ENCODE peak calls at places on chromosomes 7 and 10, in seven cellular contexts. One of them, this sample, is unnamed.

GRCh38 chr10:30812018-30812851 is 182.7 kb upstream of the LYZL2 start:
- DNase-seq in breast epithelium: peak; percentile 21
- DNase-seq in GM23248: peak; percentile 90
- DNase-seq in PC-3: no peak
- DNase-seq in left lung: no peak
- DNase-seq in CD8-positive, alpha-beta memory T cell: no peak
- DNase-seq in H7: peak; percentile 51
- DNase-seq in this sample: peak; percentile 29

GRCh38 chr10:24574578-24575155 is 149.0 kb downstream of the ARHGAP21 start:
- DNase-seq in breast epithelium: no peak
- DNase-seq in PC-3: no peak
- DNase-seq in H7: no peak
- DNase-seq in CD8-positive, alpha-beta memory T cell: no peak
- DNase-seq in GM23248: no peak
- DNase-seq in left lung: no peak
- DNase-seq in this sample: no peak

GRCh38 chr10:102718220-102718619 is 3.8 kb downstream of the SFXN2 start:
- DNase-seq in breast epithelium: no peak
- DNase-seq in H7: peak; percentile 62
- DNase-seq in CD8-positive, alpha-beta memory T cell: no peak
- DNase-seq in GM23248: peak; percentile 42
- DNase-seq in PC-3: no peak
- DNase-seq in left lung: no peak
- DNase-seq in this sample: no peak

GRCh38 chr7:1928555-1929348 is 258.7 kb downstream of the ELFN1 start:
- DNase-seq in CD8-positive, alpha-beta memory T cell: no peak
- DNase-seq in GM23248: no peak
- DNase-seq in breast epithelium: no peak
- DNase-seq in PC-3: no peak
- DNase-seq in left lung: peak; percentile 84
- DNase-seq in H7: no peak
- DNase-seq in this sample: peak; percentile 72

GRCh38 chr7:30572212-30572839 is 22.4 kb upstream of the GARS1 start:
- DNase-seq in CD8-positive, alpha-beta memory T cell: no peak
- DNase-seq in PC-3: peak; percentile 4
- DNase-seq in H7: no peak
- DNase-seq in GM23248: no peak
- DNase-seq in left lung: no peak
- DNase-seq in breast epithelium: no peak
- DNase-seq in this sample: no peak

GRCh38 chr10:10499839-10500238 is 517.8 kb upstream of the CELF2 start:
- DNase-seq in CD8-positive, alpha-beta memory T cell: no peak
- DNase-seq in left lung: no peak
- DNase-seq in breast epithelium: no peak
- DNase-seq in PC-3: no peak
- DNase-seq in H7: no peak
- DNase-seq in GM23248: peak; percentile 70
- DNase-seq in this sample: no peak

GRCh38 chr10:128064615-128065580 is 61.3 kb downstream of the MKI67 start:
- DNase-seq in GM23248: peak; percentile 94
- DNase-seq in CD8-positive, alpha-beta memory T cell: peak; percentile 52
- DNase-seq in PC-3: no peak
- DNase-seq in H7: no peak
- DNase-seq in left lung: peak; percentile 89
- DNase-seq in breast epithelium: peak; percentile 88
- DNase-seq in this sample: peak; percentile 38

GRCh38 chr7:148662646-148663045 is 36.1 kb upstream of the CUL1 start:
- DNase-seq in CD8-positive, alpha-beta memory T cell: no peak
- DNase-seq in breast epithelium: no peak
- DNase-seq in left lung: no peak
- DNase-seq in PC-3: no peak
- DNase-seq in H7: no peak
- DNase-seq in GM23248: no peak
- DNase-seq in this sample: no peak

GRCh38 chr7:55074008-55074499 is 55.2 kb downstream of the EGFR start:
- DNase-seq in left lung: no peak
- DNase-seq in H7: no peak
- DNase-seq in PC-3: peak; percentile 98
- DNase-seq in CD8-positive, alpha-beta memory T cell: peak; percentile 35
- DNase-seq in breast epithelium: no peak
- DNase-seq in GM23248: peak; percentile 92
- DNase-seq in this sample: peak; percentile 94

GRCh38 chr10:3068201-3068967 is 1.0 kb downstream of the PFKP start:
- DNase-seq in GM23248: peak; percentile 80
- DNase-seq in CD8-positive, alpha-beta memory T cell: peak; percentile 43
- DNase-seq in PC-3: peak; percentile 29
- DNase-seq in left lung: peak; percentile 89
- DNase-seq in H7: peak; percentile 85
- DNase-seq in breast epithelium: peak; percentile 39
- DNase-seq in this sample: peak; percentile 62

GRCh38 chr10:34717429-34717828 is 97.7 kb downstream of the PARD3 start:
- DNase-seq in H7: no peak
- DNase-seq in GM23248: no peak
- DNase-seq in CD8-positive, alpha-beta memory T cell: no peak
- DNase-seq in left lung: no peak
- DNase-seq in breast epithelium: no peak
- DNase-seq in PC-3: no peak
- DNase-seq in this sample: no peak

GRCh38 chr10:71217266-71218045 is 5.1 kb downstream of the UNC5B start:
- DNase-seq in breast epithelium: no peak
- DNase-seq in left lung: no peak
- DNase-seq in PC-3: no peak
- DNase-seq in CD8-positive, alpha-beta memory T cell: no peak
- DNase-seq in H7: peak; percentile 93
- DNase-seq in GM23248: peak; percentile 62
- DNase-seq in this sample: no peak

GRCh38 chr10:117539271-117539876 is 3.2 kb upstream of the EMX2 start:
- DNase-seq in CD8-positive, alpha-beta memory T cell: no peak
- DNase-seq in breast epithelium: no peak
- DNase-seq in GM23248: no peak
- DNase-seq in PC-3: no peak
- DNase-seq in H7: no peak
- DNase-seq in left lung: no peak
- DNase-seq in this sample: no peak

GRCh38 chr7:47801423-47801822 is 146.8 kb downstream of the PKD1L1 start:
- DNase-seq in PC-3: no peak
- DNase-seq in CD8-positive, alpha-beta memory T cell: no peak
- DNase-seq in GM23248: no peak
- DNase-seq in left lung: no peak
- DNase-seq in H7: no peak
- DNase-seq in breast epithelium: no peak
- DNase-seq in this sample: no peak

GRCh38 chr10:119608316-119609155 is 11.8 kb upstream of the TIAL1 start:
- DNase-seq in breast epithelium: peak; percentile 43
- DNase-seq in left lung: peak; percentile 80
- DNase-seq in CD8-positive, alpha-beta memory T cell: peak; percentile 7
- DNase-seq in H7: peak; percentile 43
- DNase-seq in GM23248: peak; percentile 65
- DNase-seq in PC-3: peak; percentile 63
- DNase-seq in this sample: peak; percentile 51

GRCh38 chr7:25025218-25025671 is 45.3 kb upstream of the OSBPL3 start:
- DNase-seq in H7: no peak
- DNase-seq in PC-3: peak; percentile 82
- DNase-seq in breast epithelium: no peak
- DNase-seq in left lung: no peak
- DNase-seq in CD8-positive, alpha-beta memory T cell: no peak
- DNase-seq in GM23248: peak; percentile 83
- DNase-seq in this sample: no peak

GRCh38 chr7:99196536-99197288 is 11.2 kb downstream of the KPNA7 start:
- DNase-seq in breast epithelium: no peak
- DNase-seq in H7: no peak
- DNase-seq in left lung: no peak
- DNase-seq in CD8-positive, alpha-beta memory T cell: no peak
- DNase-seq in PC-3: peak; percentile 63
- DNase-seq in GM23248: peak; percentile 62
- DNase-seq in this sample: no peak

GRCh38 chr7:50665403-50666123 is 100.4 kb upstream of the DDC start:
- DNase-seq in left lung: no peak
- DNase-seq in CD8-positive, alpha-beta memory T cell: no peak
- DNase-seq in breast epithelium: no peak
- DNase-seq in PC-3: no peak
- DNase-seq in GM23248: peak; percentile 42
- DNase-seq in H7: peak; percentile 56
- DNase-seq in this sample: no peak
- H3K36me3 ChIP-seq in left lung: peaks cover 15% of the 10 kb centered on the region
- H3K36me3 ChIP-seq in CD8-positive, alpha-beta memory T cell: no peaks in the 10 kb centered on the region
- H3K36me3 ChIP-seq in breast epithelium: no peaks in the 10 kb centered on the region
- H3K36me3 ChIP-seq in PC-3: peaks cover 21% of the 10 kb centered on the region
- H3K36me3 ChIP-seq in GM23248: peaks cover 4% of the 10 kb centered on the region
- H3K36me3 ChIP-seq in H7: peaks cover 4% of the 10 kb centered on the region
- H3K36me3 ChIP-seq in this sample: no peaks in the 10 kb centered on the region

GRCh38 chr7:129782257-129783096 is 170.3 kb downstream of the UBE2H start:
- DNase-seq in CD8-positive, alpha-beta memory T cell: no peak
- DNase-seq in breast epithelium: no peak
- DNase-seq in left lung: no peak
- DNase-seq in GM23248: peak; percentile 31
- DNase-seq in PC-3: no peak
- DNase-seq in H7: peak; percentile 85
- DNase-seq in this sample: no peak
- H3K4me3 ChIP-seq in CD8-positive, alpha-beta memory T cell: no peak overlapping the region
- H3K4me3 ChIP-seq in breast epithelium: peak overlapping the region; percentile 73
- H3K4me3 ChIP-seq in left lung: no peak overlapping the region
- H3K4me3 ChIP-seq in GM23248: no peak overlapping the region
- H3K4me3 ChIP-seq in PC-3: no peak overlapping the region
- H3K4me3 ChIP-seq in H7: peak overlapping the region; percentile 75
- H3K4me3 ChIP-seq in this sample: peak overlapping the region; percentile 64

GRCh38 chr10:1137499-1138163 is 81.4 kb downstream of the WDR37 start:
- DNase-seq in GM23248: no peak
- DNase-seq in left lung: no peak
- DNase-seq in breast epithelium: no peak
- DNase-seq in CD8-positive, alpha-beta memory T cell: no peak
- DNase-seq in H7: peak; percentile 18
- DNase-seq in PC-3: no peak
- DNase-seq in this sample: peak; percentile 5
- H3K36me3 ChIP-seq in GM23248: no peaks in the 10 kb centered on the region
- H3K36me3 ChIP-seq in left lung: peaks cover 1% of the 10 kb centered on the region
- H3K36me3 ChIP-seq in breast epithelium: no peaks in the 10 kb centered on the region
- H3K36me3 ChIP-seq in CD8-positive, alpha-beta memory T cell: no peaks in the 10 kb centered on the region
- H3K36me3 ChIP-seq in H7: no peaks in the 10 kb centered on the region
- H3K36me3 ChIP-seq in PC-3: no peaks in the 10 kb centered on the region
- H3K36me3 ChIP-seq in this sample: no peaks in the 10 kb centered on the region

DNA sequence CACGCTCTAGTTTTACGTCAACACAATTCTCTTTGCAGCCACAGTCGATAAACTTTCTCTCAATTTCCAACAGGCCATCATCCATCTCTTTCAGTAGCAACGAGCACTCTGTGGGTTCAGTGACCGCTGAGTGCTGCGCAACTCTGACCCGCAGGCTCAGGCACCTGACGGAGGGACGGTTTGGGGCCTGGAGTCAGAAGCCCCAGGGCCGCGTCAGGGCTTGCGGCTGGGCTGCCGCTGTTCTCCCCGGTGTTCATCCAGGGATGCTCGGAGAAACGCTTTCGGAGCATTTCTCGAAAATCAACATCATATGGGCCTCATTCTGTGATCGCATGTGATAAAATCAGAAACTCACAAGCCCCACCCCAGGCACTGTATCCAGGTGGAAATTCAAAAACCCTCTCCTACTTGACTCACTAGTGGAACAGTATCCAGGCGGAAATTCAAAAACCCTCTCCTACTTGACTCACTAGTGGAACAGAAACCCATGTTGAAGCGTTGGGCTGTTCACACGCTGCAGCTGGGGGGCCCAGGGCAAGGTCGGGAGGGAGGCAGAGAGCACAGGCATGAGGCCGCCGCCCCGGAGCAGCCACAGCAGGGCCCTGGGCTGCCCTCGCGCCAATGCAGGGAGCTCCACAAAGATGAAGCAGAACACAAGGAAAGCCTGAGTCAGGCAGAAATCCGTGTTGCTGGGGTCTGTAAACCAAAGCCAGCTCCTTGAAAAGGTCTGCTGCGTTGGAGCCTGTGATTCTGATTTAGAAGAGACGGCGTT is 73.3 kb upstream of the NKX6-2 start:
- DNase-seq in left lung: peak; percentile 66
- DNase-seq in PC-3: no peak
- DNase-seq in breast epithelium: no peak
- DNase-seq in H7: peak; percentile 57
- DNase-seq in GM23248: no peak
- DNase-seq in CD8-positive, alpha-beta memory T cell: no peak
- DNase-seq in this sample: no peak
- H3K4me3 ChIP-seq in left lung: no peak overlapping the region
- H3K4me3 ChIP-seq in PC-3: no peak overlapping the region
- H3K4me3 ChIP-seq in breast epithelium: no peak overlapping the region
- H3K4me3 ChIP-seq in H7: no peak overlapping the region
- H3K4me3 ChIP-seq in GM23248: no peak overlapping the region
- H3K4me3 ChIP-seq in CD8-positive, alpha-beta memory T cell: no peak overlapping the region
- H3K4me3 ChIP-seq in this sample: no peak overlapping the region

DNA sequence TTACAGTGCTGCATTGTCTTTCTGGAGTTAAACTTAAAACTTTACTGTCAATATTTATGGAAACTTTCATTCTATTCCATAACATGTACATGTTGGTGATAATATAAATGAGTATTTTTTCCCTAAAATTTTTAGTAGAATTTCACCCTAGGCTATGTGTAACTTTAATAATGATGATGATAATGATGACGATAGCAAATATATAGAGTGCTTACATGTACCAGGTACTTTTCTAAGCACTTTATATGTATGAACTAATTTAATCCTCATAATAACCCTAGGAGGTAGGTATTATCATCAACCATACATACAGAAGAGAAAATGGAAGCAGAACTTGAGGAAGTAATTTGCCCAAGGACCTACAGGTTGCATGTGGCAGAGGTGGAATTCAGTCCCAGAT is 85.6 kb downstream of the LRRTM3 start:
- DNase-seq in left lung: no peak
- DNase-seq in breast epithelium: no peak
- DNase-seq in PC-3: no peak
- DNase-seq in GM23248: no peak
- DNase-seq in CD8-positive, alpha-beta memory T cell: no peak
- DNase-seq in H7: no peak
- DNase-seq in this sample: no peak
- H3K36me3 ChIP-seq in left lung: no peaks in the 10 kb centered on the region
- H3K36me3 ChIP-seq in breast epithelium: no peaks in the 10 kb centered on the region
- H3K36me3 ChIP-seq in PC-3: no peaks in the 10 kb centered on the region
- H3K36me3 ChIP-seq in GM23248: no peaks in the 10 kb centered on the region
- H3K36me3 ChIP-seq in CD8-positive, alpha-beta memory T cell: no peaks in the 10 kb centered on the region
- H3K36me3 ChIP-seq in H7: no peaks in the 10 kb centered on the region
- H3K36me3 ChIP-seq in this sample: no peaks in the 10 kb centered on the region

This sample was measured in colonic mucosa.